ENCODE peak calls at places on chromosomes 5 and 9, in seven cellular contexts. E, S, F, L, Z, Y and O are unnamed samples.

GRCh38 chr9:122265265-122265900 is 701 bp downstream of the MRRF start:
- DNase-seq in E (no peak), S (no peak), F (peak), L (no peak), Z (no peak), Y (peak), O (no peak)

GRCh38 chr9:97508852-97509251 is 7.4 kb downstream of the TMOD1 start:
- DNase-seq in E (no peak), S (no peak), F (no peak), L (no peak), Z (no peak), Y (no peak), O (no peak)

GRCh38 chr5:84014966-84015365 is 294.3 kb upstream of the HAPLN1 start:
- DNase-seq in E (no peak), S (no peak), F (no peak), L (no peak), Z (no peak), Y (no peak), O (no peak)

GRCh38 chr5:155514105-155514563 is 500.6 kb downstream of the KIF4B start:
- DNase-seq in E (no peak), S (peak), F (no peak), L (no peak), Z (no peak), Y (no peak), O (no peak)

GRCh38 chr5:96995419-96995818 is 59.5 kb downstream of the LNPEP start:
- DNase-seq in E (no peak), S (no peak), F (no peak), L (no peak), Z (no peak), Y (no peak), O (no peak)

GRCh38 chr5:33118761-33119415 is 321.9 kb upstream of the TARS1 start:
- DNase-seq in E (no peak), S (no peak), F (peak), L (no peak), Z (no peak), Y (no peak), O (no peak)

GRCh38 chr5:104942735-104943134 is 1380.1 kb upstream of the NUDT12 start:
- DNase-seq in E (no peak), S (no peak), F (peak), L (no peak), Z (no peak), Y (no peak), O (no peak)

GRCh38 chr5:169249001-169249400 is 51.9 kb downstream of the SLIT3 start:
- DNase-seq in E (no peak), S (no peak), F (no peak), L (no peak), Z (no peak), Y (no peak), O (no peak)

GRCh38 chr9:79986437-79986836 is 414.7 kb downstream of the TLE4 start:
- DNase-seq in E (no peak), S (no peak), F (no peak), L (no peak), Z (no peak), Y (no peak), O (no peak)

GRCh38 chr9:127132375-127132774 is 9.9 kb upstream of the ANGPTL2 start:
- DNase-seq in E (peak), S (peak), F (no peak), L (no peak), Z (no peak), Y (peak), O (no peak)
- H3K27ac ChIP-seq in E (peak), S (no peak), F (no peak), L (no peak), Z (no peak), Y (no peak), O (no peak)

GRCh38 chr5:77305222-77305846 is 94.9 kb downstream of the PDE8B start:
- DNase-seq in E (peak), S (no peak), F (no peak), L (peak), Z (no peak), Y (no peak), O (no peak)
- H3K27ac ChIP-seq in E (peak), S (no peak), F (no peak), L (peak), Z (no peak), Y (no peak), O (no peak)

GRCh38 chr5:157245477-157245876 is 20.4 kb upstream of the CYFIP2 start:
- DNase-seq in E (no peak), S (peak), F (peak), L (no peak), Z (no peak), Y (peak), O (no peak)
- H3K27ac ChIP-seq in E (no peak), S (no peak), F (no peak), L (no peak), Z (no peak), Y (no peak), O (no peak)

DNA sequence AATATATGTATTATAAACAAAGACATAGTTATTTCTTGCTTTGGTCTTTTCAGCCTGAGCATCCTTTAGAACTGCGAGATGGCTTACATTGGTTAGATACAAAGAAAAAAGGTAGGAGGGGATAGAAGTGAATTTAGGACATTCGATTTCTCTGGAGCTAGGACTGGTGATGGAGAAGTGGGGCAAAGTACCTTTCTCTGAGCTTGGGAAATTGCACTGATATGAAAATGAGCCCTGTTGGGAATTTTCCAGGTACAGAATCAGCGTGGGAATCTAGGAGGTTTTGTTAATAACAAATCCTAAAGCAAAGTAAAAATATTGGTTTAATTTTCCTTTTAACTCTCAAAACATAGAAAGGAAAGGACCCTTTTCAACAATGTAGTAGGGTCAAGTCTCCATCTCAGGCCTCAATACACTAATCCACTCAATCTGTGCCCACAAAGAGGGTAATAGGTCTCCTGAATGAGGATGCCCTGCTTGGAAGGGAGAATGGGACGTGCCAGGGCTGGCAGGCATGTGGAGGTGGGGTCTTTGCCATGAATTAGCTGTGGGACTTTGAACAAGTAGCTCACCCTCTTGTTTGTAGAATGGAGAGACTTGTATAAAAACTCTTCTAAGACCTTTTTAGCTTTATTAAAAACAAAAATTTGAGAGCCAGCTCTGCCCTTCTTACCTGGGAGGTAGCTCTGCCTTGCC is 17.7 kb downstream of the SNX18 start:
- DNase-seq in E (no peak), S (no peak), F (no peak), L (no peak), Z (no peak), Y (no peak), O (no peak)
- H3K27ac ChIP-seq in E (peak), S (no peak), F (no peak), L (peak), Z (peak), Y (no peak), O (no peak)

GRCh38 chr5:102638912-102639652 is 116.0 kb upstream of the PAM start:
- DNase-seq in E (no peak), S (no peak), F (peak), L (no peak), Z (no peak), Y (no peak), O (no peak)

GRCh38 chr5:102638316-102638715 is 116.8 kb upstream of the PAM start:
- DNase-seq in E (no peak), S (no peak), F (peak), L (no peak), Z (no peak), Y (no peak), O (no peak)
- H3K27ac ChIP-seq in E (no peak), S (no peak), F (peak), L (no peak), Z (no peak), Y (no peak), O (no peak)